ENCODE peak calls at places on chromosomes 16 and 17, in four cellular contexts. One of them, this sample, is unnamed.

GRCh38 chr17:8885968-8886674 is 18.6 kb upstream of the PIK3R6 start:
- DNase-seq in K562: peak; percentile 13
- DNase-seq in HepG2: no peak
- DNase-seq in H1: no peak
- DNase-seq in this sample: no peak

GRCh38 chr17:55238931-55239297 is 25.8 kb upstream of the HLF start:
- DNase-seq in K562: peak; percentile 56
- DNase-seq in HepG2: peak; percentile 44
- DNase-seq in H1: no peak
- DNase-seq in this sample: no peak

GRCh38 chr16:8656376-8656775 is 18.0 kb upstream of the ABAT start:
- DNase-seq in K562: no peak
- DNase-seq in HepG2: no peak
- DNase-seq in H1: no peak
- DNase-seq in this sample: no peak

GRCh38 chr17:266219-266618 is 84.8 kb upstream of the DOC2B start:
- DNase-seq in K562: no peak
- DNase-seq in HepG2: no peak
- DNase-seq in H1: no peak
- DNase-seq in this sample: no peak

GRCh38 chr17:28533091-28533670 is 19.2 kb downstream of the UNC119 start:
- DNase-seq in K562: no peak
- DNase-seq in HepG2: no peak
- DNase-seq in H1: no peak
- DNase-seq in this sample: no peak

GRCh38 chr17:80790981-80791742 is 200.5 kb upstream of the CHMP6 start:
- DNase-seq in K562: no peak
- DNase-seq in HepG2: peak; percentile 23
- DNase-seq in H1: no peak
- DNase-seq in this sample: no peak

GRCh38 chr17:49585422-49586027 is 9.9 kb downstream of the NXPH3 start:
- DNase-seq in K562: peak; percentile 41
- DNase-seq in HepG2: no peak
- DNase-seq in H1: no peak
- DNase-seq in this sample: no peak

GRCh38 chr17:79075433-79075805 is 795 bp downstream of the ENGASE start:
- DNase-seq in K562: no peak
- DNase-seq in HepG2: no peak
- DNase-seq in H1: no peak
- DNase-seq in this sample: peak; percentile 21

GRCh38 chr16:63617990-63618763 is 1503.7 kb downstream of the CDH11 start:
- DNase-seq in K562: no peak
- DNase-seq in HepG2: no peak
- DNase-seq in H1: no peak
- DNase-seq in this sample: no peak

GRCh38 chr17:6894206-6894528 is 62.6 kb upstream of the TEKT1 start:
- DNase-seq in K562: no peak
- DNase-seq in HepG2: no peak
- DNase-seq in H1: peak; percentile 34
- DNase-seq in this sample: peak; percentile 28

GRCh38 chr17:18980682-18981384 is 23.7 kb downstream of the FAM83G start:
- DNase-seq in K562: no peak
- DNase-seq in HepG2: peak; percentile 60
- DNase-seq in H1: no peak
- DNase-seq in this sample: no peak

GRCh38 chr17:38868095-38868967 is 1.5 kb upstream of the LASP1 start:
- DNase-seq in K562: peak; percentile 70
- DNase-seq in HepG2: peak; percentile 70
- DNase-seq in H1: no peak
- DNase-seq in this sample: peak; percentile 47

GRCh38 chr17:2453325-2453724 is 52.5 kb upstream of the MNT start:
- DNase-seq in K562: no peak
- DNase-seq in HepG2: no peak
- DNase-seq in H1: no peak
- DNase-seq in this sample: no peak

GRCh38 chr17:193841-194806 is 12.7 kb upstream of the DOC2B start:
- DNase-seq in K562: no peak
- DNase-seq in HepG2: peak; percentile 60
- DNase-seq in H1: no peak
- DNase-seq in this sample: no peak

GRCh38 chr17:8055851-8056231 is 17.0 kb downstream of the ALOX15B start:
- DNase-seq in K562: no peak
- DNase-seq in HepG2: no peak
- DNase-seq in H1: no peak
- DNase-seq in this sample: no peak

GRCh38 chr16:82507271-82507670 is 119.5 kb upstream of the CDH13 start:
- DNase-seq in K562: no peak
- DNase-seq in HepG2: no peak
- DNase-seq in H1: no peak
- DNase-seq in this sample: no peak

GRCh38 chr17:32355649-32356377 is 5.9 kb downstream of the ZNF207 start:
- DNase-seq in K562: no peak
- DNase-seq in HepG2: no peak
- DNase-seq in H1: no peak
- DNase-seq in this sample: peak; percentile 31

GRCh38 chr16:83481589-83481988 is 326.2 kb upstream of the HSBP1 start:
- DNase-seq in K562: no peak
- DNase-seq in HepG2: no peak
- DNase-seq in H1: no peak
- DNase-seq in this sample: no peak

GRCh38 chr16:2689968-2690830 is 7.9 kb downstream of the KCTD5 start:
- DNase-seq in K562: no peak
- DNase-seq in HepG2: no peak
- DNase-seq in H1: no peak
- DNase-seq in this sample: no peak

GRCh38 chr17:7523033-7523432 is 25.8 kb upstream of the TNFSF12 start:
- DNase-seq in K562: peak; percentile 53
- DNase-seq in HepG2: peak; percentile 43
- DNase-seq in H1: peak; percentile 79
- DNase-seq in this sample: peak; percentile 9

GRCh38 chr16:48272837-48273421 is 25.6 kb upstream of the ABCC11 start:
- DNase-seq in K562: no peak
- DNase-seq in HepG2: no peak
- DNase-seq in H1: no peak
- DNase-seq in this sample: peak; percentile 29

GRCh38 chr17:50289268-50289667 is 15.0 kb downstream of the TMEM92 start:
- DNase-seq in K562: no peak
- DNase-seq in HepG2: no peak
- DNase-seq in H1: no peak
- DNase-seq in this sample: no peak

GRCh38 chr16:1777375-1778199 is 4.7 kb upstream of the MRPS34 start:
- DNase-seq in K562: no peak
- DNase-seq in HepG2: no peak
- DNase-seq in H1: no peak
- DNase-seq in this sample: no peak

GRCh38 chr17:79849953-79850352 is 10.7 kb upstream of the CBX4 start:
- DNase-seq in K562: no peak
- DNase-seq in HepG2: peak; percentile 74
- DNase-seq in H1: no peak
- DNase-seq in this sample: no peak

GRCh38 chr16:55759983-55760664 is 72.8 kb downstream of the CES1 start:
- DNase-seq in K562: no peak
- DNase-seq in HepG2: peak; percentile 70
- DNase-seq in H1: no peak
- DNase-seq in this sample: no peak

GRCh38 chr17:76354747-76355310 is 1.1 kb upstream of the PRPSAP1 start:
- DNase-seq in K562: peak; percentile 96
- DNase-seq in HepG2: no peak
- DNase-seq in H1: no peak
- DNase-seq in this sample: no peak

GRCh38 chr16:3057181-3058166 is 8.0 kb upstream of the IL32 start:
- DNase-seq in K562: no peak
- DNase-seq in HepG2: no peak
- DNase-seq in H1: no peak
- DNase-seq in this sample: no peak

GRCh38 chr16:76265434-76266045 is 11.7 kb upstream of the CNTNAP4 start:
- DNase-seq in K562: peak; percentile 17
- DNase-seq in HepG2: peak; percentile 31
- DNase-seq in H1: peak; percentile 31
- DNase-seq in this sample: no peak

GRCh38 chr17:39607057-39607850 is 466 bp downstream of the NEUROD2 start:
- DNase-seq in K562: no peak
- DNase-seq in HepG2: no peak
- DNase-seq in H1: no peak
- DNase-seq in this sample: no peak

GRCh38 chr16:84408314-84408690 is 40.0 kb downstream of the ATP2C2 start:
- DNase-seq in K562: no peak
- DNase-seq in HepG2: no peak
- DNase-seq in H1: no peak
- DNase-seq in this sample: no peak

GRCh38 chr17:81130385-81131288 is 34.7 kb upstream of the PVALEF start:
- DNase-seq in K562: no peak
- DNase-seq in HepG2: peak; percentile 69
- DNase-seq in H1: no peak
- DNase-seq in this sample: no peak

GRCh38 chr16:47925811-47926460 is 229.9 kb downstream of the ABCC12 start:
- DNase-seq in K562: no peak
- DNase-seq in HepG2: no peak
- DNase-seq in H1: no peak
- DNase-seq in this sample: no peak

GRCh38 chr16:89277049-89277448 is 59.5 kb downstream of the ZNF778 start:
- DNase-seq in K562: no peak
- DNase-seq in HepG2: no peak
- DNase-seq in H1: no peak
- DNase-seq in this sample: no peak

GRCh38 chr16:89280546-89281188 is 63.2 kb downstream of the ZNF778 start:
- DNase-seq in K562: no peak
- DNase-seq in HepG2: no peak
- DNase-seq in H1: no peak
- DNase-seq in this sample: no peak

GRCh38 chr16:89277641-89278341 is 60.3 kb downstream of the ZNF778 start:
- DNase-seq in K562: no peak
- DNase-seq in HepG2: no peak
- DNase-seq in H1: no peak
- DNase-seq in this sample: no peak

GRCh38 chr16:89279666-89280481 is 62.4 kb downstream of the ZNF778 start:
- DNase-seq in K562: no peak
- DNase-seq in HepG2: no peak
- DNase-seq in H1: no peak
- DNase-seq in this sample: no peak

GRCh38 chr16:89278441-89279240 is 61.1 kb downstream of the ZNF778 start:
- DNase-seq in K562: no peak
- DNase-seq in HepG2: no peak
- DNase-seq in H1: no peak
- DNase-seq in this sample: no peak
- H4K20me1 ChIP-seq in K562: no peaks in the 10 kb centered on the region
- H4K20me1 ChIP-seq in HepG2: no peaks in the 10 kb centered on the region
- H4K20me1 ChIP-seq in H1: peaks cover 11% of the 10 kb centered on the region
- H4K20me1 ChIP-seq in this sample: no peaks in the 10 kb centered on the region

GRCh38 chr17:61832463-61832862 is 30.9 kb downstream of the BRIP1 start:
- DNase-seq in K562: no peak
- DNase-seq in HepG2: no peak
- DNase-seq in H1: no peak
- DNase-seq in this sample: no peak

GRCh38 chr17:61827649-61828395 is 35.5 kb downstream of the BRIP1 start:
- DNase-seq in K562: no peak
- DNase-seq in HepG2: no peak
- DNase-seq in H1: no peak
- DNase-seq in this sample: no peak

GRCh38 chr17:61833536-61834203 is 29.7 kb downstream of the BRIP1 start:
- DNase-seq in K562: no peak
- DNase-seq in HepG2: no peak
- DNase-seq in H1: no peak
- DNase-seq in this sample: peak; percentile 18

GRCh38 chr17:61828694-61829093 is 34.6 kb downstream of the BRIP1 start:
- DNase-seq in K562: no peak
- DNase-seq in HepG2: no peak
- DNase-seq in H1: no peak
- DNase-seq in this sample: no peak

GRCh38 chr17:61831099-61831498 is 32.2 kb downstream of the BRIP1 start:
- DNase-seq in K562: no peak
- DNase-seq in HepG2: no peak
- DNase-seq in H1: no peak
- DNase-seq in this sample: no peak
- H3K27ac ChIP-seq in K562: no peak overlapping the region
- H3K27ac ChIP-seq in HepG2: no peak overlapping the region
- H3K27ac ChIP-seq in H1: no peak overlapping the region
- H3K27ac ChIP-seq in this sample: no peak overlapping the region

DNA sequence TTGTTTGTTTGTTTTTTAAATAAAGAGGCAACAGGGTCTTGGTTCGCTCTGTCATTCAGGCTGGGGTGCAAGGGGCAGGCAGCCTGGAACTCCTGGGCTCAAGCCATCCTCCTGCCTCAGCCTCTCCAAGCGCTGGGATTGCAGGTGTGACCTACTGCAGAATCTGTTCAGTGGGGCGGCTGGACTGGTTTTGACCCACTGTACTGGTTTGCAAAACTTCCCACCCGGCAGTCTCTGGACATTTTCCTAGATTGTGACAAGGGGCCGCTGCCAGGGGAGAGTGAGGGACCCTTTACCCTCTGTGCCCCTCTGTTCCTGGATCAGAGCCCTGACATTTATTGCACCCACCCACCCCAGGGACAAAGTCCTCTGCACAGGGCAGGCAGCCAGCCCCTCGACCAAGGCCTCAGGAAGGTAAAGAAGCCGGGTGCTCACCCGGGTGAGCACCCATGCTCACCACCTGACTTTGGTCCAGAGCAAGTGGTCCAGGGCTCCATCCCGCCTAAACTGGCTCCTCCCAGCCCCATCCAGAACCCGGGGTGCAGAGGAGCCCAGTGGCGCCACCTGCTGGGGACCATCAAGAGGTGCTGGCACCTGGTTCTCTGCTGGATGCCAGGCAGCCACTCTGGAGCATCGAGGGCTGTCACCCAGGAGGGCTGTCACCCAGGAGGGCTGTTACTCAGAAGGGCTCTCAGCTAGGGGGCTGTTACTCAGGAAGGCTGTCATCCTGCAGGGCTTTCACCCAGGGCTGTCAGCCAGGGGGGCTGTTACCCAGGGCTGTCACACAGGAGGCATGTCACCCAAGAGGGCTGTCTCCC is 98.9 kb downstream of the TNFRSF13B start:
- DNase-seq in K562: peak; percentile 51
- DNase-seq in HepG2: no peak
- DNase-seq in H1: no peak
- DNase-seq in this sample: no peak
- TF ChIP-seq JUN in K562: no peak
- TF ChIP-seq JUN in HepG2: no peak
- TF ChIP-seq JUN in H1: peak; percentile 42
- TF ChIP-seq JUN in this sample: no peak

DNA sequence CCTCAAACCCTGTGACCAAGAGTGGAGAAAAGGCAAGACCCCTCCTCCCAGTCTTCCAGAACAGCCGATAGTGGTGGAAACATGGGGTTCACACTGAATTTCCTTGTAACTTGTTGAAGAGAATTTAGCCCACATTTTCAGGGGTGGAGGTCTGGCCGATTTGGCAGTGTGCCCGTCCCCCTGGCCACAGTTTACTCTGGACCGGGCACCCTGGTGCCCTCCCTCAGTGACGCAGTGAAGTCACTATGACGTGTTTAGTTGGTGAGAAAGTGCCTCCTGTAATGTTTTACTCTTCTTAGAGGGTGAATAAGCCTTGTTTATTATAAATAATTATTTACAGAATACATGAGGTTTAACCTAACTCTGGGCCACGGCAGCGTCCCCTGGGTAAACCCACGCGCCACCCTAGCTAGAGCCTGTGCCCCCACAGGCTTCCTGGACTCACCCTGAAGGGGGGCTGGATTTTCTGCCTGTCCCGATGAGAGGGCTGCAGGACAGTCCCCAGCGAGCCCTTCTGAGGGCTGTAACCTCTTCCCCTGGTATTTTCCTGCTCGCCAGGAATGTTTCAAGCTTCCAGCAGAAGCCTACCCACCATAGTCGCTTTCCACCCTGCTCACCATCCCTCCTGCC is 316.9 kb downstream of the SEC14L1 start:
- DNase-seq in K562: no peak
- DNase-seq in HepG2: no peak
- DNase-seq in H1: no peak
- DNase-seq in this sample: no peak
- H4K20me1 ChIP-seq in K562: peaks cover 7% of the 10 kb centered on the region
- H4K20me1 ChIP-seq in HepG2: peaks cover 65% of the 10 kb centered on the region
- H4K20me1 ChIP-seq in H1: peaks cover 10% of the 10 kb centered on the region
- H4K20me1 ChIP-seq in this sample: no peaks in the 10 kb centered on the region

This sample was measured in endothelial cell of umbilical vein.